ENCODE peak calls at places on chromosomes 16 and 17, in four cellular contexts. P, O, Y and M are unnamed samples.

GRCh38 chr16:68636818-68637217 is 8.3 kb upstream of the CDH3 start:
- DNase-seq in P (no peak), O (no peak), Y (no peak), M (no peak)

GRCh38 chr16:83200005-83200779 is 573.4 kb downstream of the CDH13 start:
- DNase-seq in O (no peak), Y (no peak), P (peak), M (no peak)

GRCh38 chr16:3149630-3150345 is 15.0 kb downstream of the ZNF213 start:
- DNase-seq in Y (peak), O (no peak), P (peak), M (no peak)

GRCh38 chr17:49217651-49218413 is 7.3 kb downstream of the ABI3 start:
- DNase-seq in Y (peak), O (no peak), P (no peak), M (peak)

GRCh38 chr17:66088173-66088572 is 103.8 kb downstream of the CEP112 start:
- DNase-seq in Y (no peak), P (no peak), O (no peak), M (no peak)

GRCh38 chr16:68902376-68903345 is 59.3 kb downstream of the TANGO6 start:
- DNase-seq in O (no peak), Y (peak), P (peak), M (no peak)

GRCh38 chr17:16419929-16420271 is 4.5 kb downstream of the TRPV2 start:
- DNase-seq in O (peak), P (peak), Y (no peak), M (no peak)

GRCh38 chr17:4235372-4236279 is 28.2 kb downstream of the ANKFY1 start:
- DNase-seq in O (no peak), P (peak), Y (no peak), M (no peak)

GRCh38 chr17:30222741-30223175 is 12.7 kb downstream of the SLC6A4 start:
- DNase-seq in P (no peak), Y (no peak), O (no peak), M (no peak)

GRCh38 chr17:61400058-61400785 is 579 bp downstream of the TBX2 start:
- DNase-seq in Y (no peak), P (peak), O (no peak), M (no peak)

GRCh38 chr16:69463876-69464275 is 39.5 kb downstream of the CYB5B start:
- DNase-seq in O (no peak), Y (no peak), P (peak), M (no peak)

GRCh38 chr17:72447251-72447640 is 326.4 kb downstream of the SOX9 start:
- DNase-seq in O (no peak), P (no peak), Y (no peak), M (no peak)

GRCh38 chr17:77400445-77400870 is 259.7 kb downstream of the SEC14L1 start:
- DNase-seq in O (no peak), P (no peak), Y (peak), M (no peak)

GRCh38 chr16:23509763-23510153 is 536 bp downstream of the GGA2 start:
- DNase-seq in O (no peak), P (peak), Y (no peak), M (no peak)
- H3K4me3 ChIP-seq in O (peak), P (peak), Y (peak), M (peak)

GRCh38 chr17:67633751-67634191 is 84.0 kb upstream of the NOL11 start:
- DNase-seq in Y (no peak), O (no peak), P (peak), M (no peak)

GRCh38 chr17:67628580-67629013 is 89.1 kb upstream of the NOL11 start:
- DNase-seq in Y (no peak), P (no peak), O (no peak), M (no peak)

GRCh38 chr17:67625971-67626370 is 91.8 kb upstream of the NOL11 start:
- DNase-seq in O (no peak), Y (no peak), P (no peak), M (no peak)

GRCh38 chr17:67624886-67625656 is 92.7 kb upstream of the NOL11 start:
- DNase-seq in Y (no peak), O (no peak), P (no peak), M (no peak)

GRCh38 chr17:67629963-67630320 is 87.8 kb upstream of the NOL11 start:
- DNase-seq in Y (peak), P (peak), O (peak), M (no peak)
- TF ChIP-seq CTCF in Y (peak), P (peak), O (peak), M (peak)

DNA sequence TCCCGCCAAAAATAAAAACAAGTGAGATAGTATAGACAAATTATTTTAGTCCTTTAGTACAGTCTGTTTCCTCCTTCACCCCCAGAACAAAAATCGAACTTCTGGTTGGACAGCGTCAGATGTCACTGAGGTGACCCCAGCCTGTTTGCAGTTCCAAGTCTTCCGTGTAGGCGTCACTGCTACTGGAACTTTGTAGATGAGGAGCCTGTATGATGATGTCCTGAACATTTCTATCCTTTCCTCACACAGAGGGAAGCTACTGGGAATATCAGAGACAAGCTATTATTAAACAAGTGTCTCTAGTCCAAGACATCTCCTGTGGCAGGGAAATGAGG is 924 bp upstream of the VEZF1 start:
- DNase-seq in O (no peak), Y (peak), P (peak), M (no peak)
- H3K4me3 ChIP-seq in O (peak), Y (peak), P (peak), M (no peak)

GRCh38 chr16:20676867-20677266 is 20.6 kb downstream of the ACSM1 start:
- DNase-seq in O (no peak), P (no peak), Y (no peak), M (no peak)
- TF ChIP-seq CTCF in O (no peak), P (no peak), Y (no peak), M (no peak)

DNA sequence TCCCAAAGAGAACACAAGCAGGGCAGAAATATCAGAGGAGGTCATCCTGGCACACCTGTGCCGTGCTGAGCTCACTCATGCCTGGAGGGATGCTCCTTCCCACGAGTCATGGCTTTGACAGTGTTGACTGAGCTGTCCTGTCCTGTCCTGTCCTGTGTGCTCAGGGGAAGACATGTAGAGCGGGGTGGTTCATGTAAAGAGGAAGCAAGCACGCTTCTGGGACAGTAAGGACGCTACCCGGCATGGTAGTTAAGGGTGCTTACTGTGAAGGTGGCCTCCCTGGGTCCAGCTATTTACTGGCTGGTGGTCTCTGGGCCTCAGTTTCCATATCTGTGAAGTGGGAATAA is 394 bp downstream of the LGALS9 start:
- DNase-seq in P (no peak), O (no peak), Y (peak), M (no peak)
- H3K4me3 ChIP-seq in P (no peak), O (no peak), Y (peak), M (peak)

GRCh38 chr16:29313559-29313887 is 93.0 kb downstream of the NPIPB11 start:
- DNase-seq in P (no peak), Y (no peak), O (no peak), M (no peak)

GRCh38 chr16:29315046-29315445 is 91.5 kb downstream of the NPIPB11 start:
- DNase-seq in O (no peak), P (no peak), Y (no peak), M (no peak)

GRCh38 chr16:29314292-29314934 is 92.1 kb downstream of the NPIPB11 start:
- DNase-seq in Y (no peak), O (no peak), P (no peak), M (no peak)

GRCh38 chr16:29311636-29312344 is 94.7 kb downstream of the NPIPB11 start:
- DNase-seq in O (no peak), Y (no peak), P (no peak), M (no peak)

DNA sequence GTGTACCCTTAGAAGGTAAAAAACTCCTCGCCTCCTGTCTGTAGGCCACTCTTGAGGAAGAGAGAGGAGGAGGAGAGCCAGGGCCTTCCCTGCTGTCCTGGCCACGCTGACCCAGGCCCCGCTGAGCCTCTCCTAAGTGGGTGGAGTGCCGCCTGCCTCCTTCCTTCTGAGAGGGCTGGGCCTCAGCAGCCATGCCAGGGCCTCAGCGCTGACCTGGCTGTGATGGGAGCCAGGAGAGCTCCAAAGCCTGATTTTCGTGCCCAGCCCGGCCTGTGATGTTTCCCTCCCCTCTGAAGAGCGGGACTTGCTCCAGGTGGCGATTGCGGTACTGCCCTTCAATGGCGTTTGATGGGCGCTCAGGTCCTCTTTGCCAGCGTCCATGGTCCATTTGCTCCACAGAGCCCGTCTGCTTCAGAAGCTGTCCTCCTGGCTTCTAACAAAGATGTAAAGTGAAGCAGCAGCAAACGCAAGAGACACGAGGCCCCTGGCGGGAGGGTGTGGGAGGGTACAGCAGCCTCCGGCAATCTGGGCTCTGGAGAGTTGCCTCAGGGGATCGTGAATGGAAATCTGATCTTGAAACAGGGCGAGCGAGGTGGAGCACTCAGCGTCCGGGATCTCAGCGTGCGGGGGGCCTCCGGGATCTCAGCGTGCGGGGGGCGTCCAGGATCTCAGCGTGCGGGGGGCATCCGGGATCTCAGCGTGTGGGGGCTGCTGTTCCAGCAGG is 93.5 kb downstream of the NPIPB11 start:
- DNase-seq in O (no peak), Y (no peak), P (no peak), M (no peak)
- TF ChIP-seq CTCF in O (no peak), Y (no peak), P (no peak), M (no peak)

GRCh38 chr17:68458260-68459029 is 1.1 kb upstream of the WIPI1 start:
- DNase-seq in Y (no peak), O (no peak), P (no peak), M (no peak)
- H3K4me3 ChIP-seq in Y (peak), O (peak), P (peak), M (peak)

GRCh38 chr16:74774223-74775139 is at the start of gene FA2H:
- DNase-seq in O (no peak), Y (peak), P (peak), M (no peak)

GRCh38 chr16:74773431-74774222 is 993 bp downstream of the FA2H start:
- DNase-seq in Y (no peak), O (no peak), P (no peak), M (no peak)

GRCh38 chr16:74770826-74771526 is 3.6 kb downstream of the FA2H start:
- DNase-seq in O (no peak), Y (no peak), P (no peak), M (no peak)

GRCh38 chr16:74769791-74770190 is 4.8 kb downstream of the FA2H start:
- DNase-seq in P (no peak), Y (no peak), O (no peak), M (no peak)

GRCh38 chr16:74771656-74772315 is 2.8 kb downstream of the FA2H start:
- DNase-seq in O (no peak), P (no peak), Y (no peak), M (peak)
- TF ChIP-seq CTCF in O (no peak), P (no peak), Y (no peak), M (no peak)

GRCh38 chr17:2083613-2084128 is 28.8 kb downstream of the HIC1 start:
- DNase-seq in Y (peak), P (peak), O (no peak), M (peak)
- H3K4me3 ChIP-seq in Y (no peak), P (no peak), O (no peak), M (no peak)

GRCh38 chr16:87653234-87653633 is 50.9 kb downstream of the JPH3 start:
- DNase-seq in Y (peak), P (no peak), O (no peak), M (no peak)
- TF ChIP-seq CTCF in Y (no peak), P (peak), O (peak), M (peak)